ENCODE peak calls at places on chromosome 1, in six cellular contexts. P is pancreas, Y is cardiac muscle cell, O is K562, Q is WTC11, T is colonic mucosa. I is an unnamed sample.

GRCh38 chr1:56915960-56916359 is 49.9 kb downstream of the C8B start:
- DNase-seq in P (peak; percentile 71), Y (no peak), O (no peak), Q (no peak), T (no peak), I (no peak)

GRCh38 chr1:17573518-17574041 is 34.1 kb downstream of the ARHGEF10L start:
- DNase-seq in P (peak; percentile 54), Y (no peak), O (no peak), Q (peak; percentile 48), T (no peak), I (no peak)

GRCh38 chr1:108046021-108046420 is 81.0 kb upstream of the VAV3 start:
- DNase-seq in P (no peak), Y (no peak), O (no peak), Q (no peak), T (no peak), I (no peak)

GRCh38 chr1:29933110-29933509 is 696.8 kb downstream of the PTPRU start:
- DNase-seq in P (no peak), Y (no peak), O (no peak), Q (no peak), T (no peak), I (no peak)

GRCh38 chr1:84892657-84893618 is at the start of gene LPAR3:
- DNase-seq in P (peak; percentile 71), Y (peak; percentile 35), O (peak; percentile 13), Q (peak; percentile 82), T (peak; percentile 59), I (no peak)

GRCh38 chr1:117606608-117607261 is 887 bp downstream of the TENT5C start:
- DNase-seq in P (peak; percentile 59), Y (peak; percentile 56), O (peak; percentile 45), Q (peak; percentile 32), T (peak; percentile 70), I (peak; percentile 3)

GRCh38 chr1:37177230-37177864 is 143.0 kb upstream of the GRIK3 start:
- DNase-seq in P (peak; percentile 20), Y (peak; percentile 29), O (peak; percentile 42), Q (peak; percentile 69), T (peak; percentile 27), I (no peak)

GRCh38 chr1:2394761-2395160 is 3.1 kb downstream of the RER1 start:
- DNase-seq in P (no peak), Y (no peak), O (no peak), Q (no peak), T (no peak), I (no peak)

GRCh38 chr1:75981188-75981897 is 49.1 kb upstream of the ASB17 start:
- DNase-seq in P (no peak), Y (no peak), O (no peak), Q (no peak), T (no peak), I (no peak)

GRCh38 chr1:224458296-224458695 is 23.7 kb upstream of the WDR26 start:
- DNase-seq in P (no peak), Y (no peak), O (no peak), Q (no peak), T (no peak), I (no peak)

GRCh38 chr1:42075179-42075578 is 78.0 kb upstream of the GUCA2B start:
- DNase-seq in P (no peak), Y (no peak), O (no peak), Q (no peak), T (no peak), I (no peak)

GRCh38 chr1:63317007-63317813 is 5.2 kb upstream of the FOXD3 start:
- DNase-seq in P (peak; percentile 73), Y (peak; percentile 72), O (peak; percentile 83), Q (peak; percentile 96), T (peak; percentile 81), I (no peak)

GRCh38 chr1:196607940-196608339 is 300 bp downstream of the KCNT2 start:
- DNase-seq in P (no peak), Y (peak; percentile 29), O (no peak), Q (no peak), T (no peak), I (no peak)

GRCh38 chr1:151837197-151837596 is 2.4 kb downstream of the C2CD4D start:
- DNase-seq in P (no peak), Y (no peak), O (no peak), Q (no peak), T (no peak), I (no peak)

GRCh38 chr1:219771039-219771438 is 157.3 kb downstream of the SLC30A10 start:
- DNase-seq in P (no peak), Y (peak; percentile 85), O (no peak), Q (no peak), T (no peak), I (peak; percentile 5)

GRCh38 chr1:235207202-235207565 is 46.1 kb upstream of the RBM34 start:
- DNase-seq in P (no peak), Y (no peak), O (no peak), Q (no peak), T (no peak), I (no peak)

GRCh38 chr1:36151845-36152203 is 2.5 kb upstream of the TRAPPC3 start:
- DNase-seq in P (no peak), Y (peak; percentile 35), O (no peak), Q (no peak), T (peak; percentile 49), I (no peak)

GRCh38 chr1:85578321-85579295 is 2.0 kb upstream of the CCN1 start:
- DNase-seq in P (no peak), Y (peak; percentile 98), O (no peak), Q (no peak), T (no peak), I (peak; percentile 99)

GRCh38 chr1:86912501-86912900 is 1.4 kb downstream of the SELENOF start:
- DNase-seq in P (no peak), Y (peak; percentile 13), O (no peak), Q (no peak), T (no peak), I (peak; percentile 4)

GRCh38 chr1:38120552-38121230 is 74.1 kb upstream of the POU3F1 start:
- DNase-seq in P (no peak), Y (no peak), O (no peak), Q (no peak), T (no peak), I (no peak)

GRCh38 chr1:205313681-205314308 is 7.8 kb downstream of the NUAK2 start:
- DNase-seq in P (peak; percentile 45), Y (peak; percentile 81), O (no peak), Q (peak; percentile 82), T (peak; percentile 57), I (peak; percentile 54)

DNA sequence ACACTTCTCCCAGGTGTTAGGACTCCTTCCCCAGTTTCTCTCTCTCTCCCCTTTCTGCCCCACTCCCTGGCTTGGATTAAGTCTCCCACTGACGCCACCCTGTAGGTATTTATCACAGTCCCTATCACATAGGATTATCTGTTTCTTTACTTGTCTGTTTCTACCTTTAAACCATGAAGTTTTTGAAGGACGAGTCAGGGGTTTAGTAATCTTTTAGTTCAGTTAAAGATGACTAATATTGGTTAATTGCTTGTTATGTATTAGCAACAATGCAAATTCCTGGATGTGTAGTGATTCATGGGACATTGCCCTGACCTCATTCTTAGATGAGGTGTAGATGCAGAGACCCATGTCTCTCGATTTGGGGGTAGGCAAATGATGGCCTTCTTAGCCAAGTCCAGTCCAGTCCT is 6.4 kb downstream of the LAMC1 start:
- DNase-seq in P (no peak), Y (peak; percentile 52), O (no peak), Q (no peak), T (no peak), I (peak; percentile 91)
- TF ChIP-seq CTCF in P (no peak), Y (no peak), O (no peak), Q (no peak), T (no peak), I (no peak)

GRCh38 chr1:169106095-169106920 is at the start of gene ATP1B1:
- DNase-seq in P (peak; percentile 92), Y (peak; percentile 88), O (peak; percentile 96), Q (peak; percentile 93), T (peak; percentile 92), I (peak; percentile 71)
- TF ChIP-seq CTCF in P (peak; percentile 34), Y (peak; percentile 40), O (peak; percentile 46), Q (peak; percentile 59), T (peak; percentile 53), I (peak; percentile 91)

DNA sequence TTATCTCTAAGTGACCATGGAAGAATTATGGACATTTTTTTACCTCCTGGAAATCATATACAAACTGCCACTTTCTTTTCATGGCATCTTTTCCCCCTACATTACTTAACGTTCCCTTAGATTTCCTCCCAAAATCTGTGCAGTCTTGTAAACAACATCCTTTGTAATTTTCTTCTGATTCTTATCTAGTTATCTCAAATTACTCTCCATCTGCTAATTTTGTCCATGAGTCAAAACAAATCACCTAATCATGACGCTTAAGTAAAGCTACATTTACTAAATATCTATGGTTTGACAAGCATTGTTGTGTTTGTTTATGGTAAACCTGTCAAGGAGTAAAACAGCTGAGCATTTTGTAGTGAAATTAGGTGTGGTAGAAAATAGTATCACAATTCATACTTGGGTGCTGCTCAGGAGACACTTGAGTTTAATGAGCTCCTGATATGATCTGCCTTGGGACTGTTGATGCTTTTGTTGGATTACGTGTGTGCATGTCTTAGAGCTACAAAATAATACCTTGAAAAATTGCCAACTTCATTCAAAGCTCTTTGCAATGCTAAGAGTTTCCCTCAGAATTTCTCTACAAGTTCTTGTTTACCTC is 11.6 kb downstream of the TIPRL start:
- DNase-seq in P (no peak), Y (no peak), O (no peak), Q (no peak), T (no peak), I (no peak)
- TF ChIP-seq CTCF in P (no peak), Y (no peak), O (no peak), Q (no peak), T (no peak), I (no peak)

GRCh38 chr1:156471496-156472490 is 28.8 kb downstream of the MEF2D start:
- DNase-seq in P (peak; percentile 98), Y (peak; percentile 40), O (no peak), Q (no peak), T (peak; percentile 96), I (no peak)
- TF ChIP-seq CTCF in P (no peak), Y (no peak), O (no peak), Q (no peak), T (no peak), I (no peak)

I was measured in HFFc6.